ENCODE peak calls at places on chromosome 7, in nine cellular contexts. One of them, this sample, is unnamed.

GRCh38 chr7:154287370-154287769 is 235.2 kb downstream of the DPP6 start:
- DNase-seq in H54: no peak
- DNase-seq in GM20000: no peak
- DNase-seq in adipocyte: no peak
- DNase-seq in LoVo: no peak
- DNase-seq in ELR: no peak
- DNase-seq in COR-L47: no peak
- DNase-seq in A549: no peak
- DNase-seq in T follicular helper cell: no peak
- DNase-seq in this sample: no peak

GRCh38 chr7:149496642-149497391 is 792 bp downstream of the ZNF746 start:
- DNase-seq in H54: no peak
- DNase-seq in GM20000: peak
- DNase-seq in adipocyte: peak
- DNase-seq in LoVo: peak
- DNase-seq in ELR: peak
- DNase-seq in COR-L47: peak
- DNase-seq in A549: peak
- DNase-seq in T follicular helper cell: peak
- DNase-seq in this sample: peak

GRCh38 chr7:116565981-116566380 is 41.1 kb downstream of the CAV1 start:
- DNase-seq in H54: no peak
- DNase-seq in GM20000: no peak
- DNase-seq in adipocyte: no peak
- DNase-seq in LoVo: no peak
- DNase-seq in ELR: no peak
- DNase-seq in COR-L47: no peak
- DNase-seq in A549: no peak
- DNase-seq in T follicular helper cell: no peak
- DNase-seq in this sample: no peak

GRCh38 chr7:70043139-70043538 is 444.9 kb downstream of the AUTS2 start:
- DNase-seq in H54: no peak
- DNase-seq in GM20000: no peak
- DNase-seq in adipocyte: no peak
- DNase-seq in LoVo: no peak
- DNase-seq in ELR: no peak
- DNase-seq in COR-L47: no peak
- DNase-seq in A549: no peak
- DNase-seq in T follicular helper cell: no peak
- DNase-seq in this sample: no peak

GRCh38 chr7:158161194-158161593 is 426.4 kb downstream of the PTPRN2 start:
- DNase-seq in H54: no peak
- DNase-seq in GM20000: no peak
- DNase-seq in adipocyte: no peak
- DNase-seq in LoVo: no peak
- DNase-seq in ELR: no peak
- DNase-seq in COR-L47: peak
- DNase-seq in A549: no peak
- DNase-seq in T follicular helper cell: no peak
- DNase-seq in this sample: peak

GRCh38 chr7:90155206-90155605 is 937 bp downstream of the STEAP1 start:
- DNase-seq in H54: no peak
- DNase-seq in GM20000: no peak
- DNase-seq in adipocyte: peak
- DNase-seq in LoVo: no peak
- DNase-seq in ELR: no peak
- DNase-seq in COR-L47: no peak
- DNase-seq in A549: no peak
- DNase-seq in T follicular helper cell: no peak
- DNase-seq in this sample: no peak

GRCh38 chr7:93307131-93307660 is 75.0 kb downstream of the VPS50 start:
- DNase-seq in H54: no peak
- DNase-seq in GM20000: no peak
- DNase-seq in adipocyte: peak
- DNase-seq in LoVo: no peak
- DNase-seq in ELR: peak
- DNase-seq in COR-L47: no peak
- DNase-seq in A549: peak
- DNase-seq in T follicular helper cell: no peak
- DNase-seq in this sample: no peak

GRCh38 chr7:101671783-101672356 is 42.8 kb upstream of the MYL10 start:
- DNase-seq in H54: no peak
- DNase-seq in GM20000: no peak
- DNase-seq in adipocyte: peak
- DNase-seq in LoVo: no peak
- DNase-seq in ELR: no peak
- DNase-seq in COR-L47: no peak
- DNase-seq in A549: no peak
- DNase-seq in T follicular helper cell: no peak
- DNase-seq in this sample: no peak

GRCh38 chr7:371779-372545 is 82.0 kb downstream of the FOXL3 start:
- DNase-seq in H54: peak
- DNase-seq in GM20000: no peak
- DNase-seq in adipocyte: no peak
- DNase-seq in LoVo: no peak
- DNase-seq in ELR: peak
- DNase-seq in COR-L47: no peak
- DNase-seq in A549: peak
- DNase-seq in T follicular helper cell: no peak
- DNase-seq in this sample: no peak

GRCh38 chr7:82362129-82362528 is 81.4 kb downstream of the CACNA2D1 start:
- DNase-seq in H54: no peak
- DNase-seq in GM20000: no peak
- DNase-seq in adipocyte: peak
- DNase-seq in LoVo: no peak
- DNase-seq in ELR: peak
- DNase-seq in COR-L47: no peak
- DNase-seq in A549: no peak
- DNase-seq in T follicular helper cell: no peak
- DNase-seq in this sample: no peak

GRCh38 chr7:113217314-113217713 is 99.0 kb upstream of the SMIM30 start:
- DNase-seq in H54: no peak
- DNase-seq in GM20000: no peak
- DNase-seq in adipocyte: no peak
- DNase-seq in LoVo: no peak
- DNase-seq in ELR: no peak
- DNase-seq in COR-L47: peak
- DNase-seq in A549: no peak
- DNase-seq in T follicular helper cell: no peak
- DNase-seq in this sample: no peak

GRCh38 chr7:44700322-44700721 is 48.3 kb upstream of the ZMIZ2 start:
- DNase-seq in H54: no peak
- DNase-seq in GM20000: no peak
- DNase-seq in adipocyte: no peak
- DNase-seq in LoVo: no peak
- DNase-seq in ELR: no peak
- DNase-seq in COR-L47: no peak
- DNase-seq in A549: no peak
- DNase-seq in T follicular helper cell: no peak
- DNase-seq in this sample: peak

GRCh38 chr7:129771928-129772479 is 160.5 kb downstream of the NRF1 start:
- DNase-seq in H54: no peak
- DNase-seq in GM20000: no peak
- DNase-seq in adipocyte: no peak
- DNase-seq in LoVo: no peak
- DNase-seq in ELR: no peak
- DNase-seq in COR-L47: no peak
- DNase-seq in A549: no peak
- DNase-seq in T follicular helper cell: no peak
- DNase-seq in this sample: no peak

GRCh38 chr7:10537764-10538163 is 435.9 kb upstream of the PHF14 start:
- DNase-seq in H54: no peak
- DNase-seq in GM20000: no peak
- DNase-seq in adipocyte: no peak
- DNase-seq in LoVo: no peak
- DNase-seq in ELR: no peak
- DNase-seq in COR-L47: no peak
- DNase-seq in A549: no peak
- DNase-seq in T follicular helper cell: no peak
- DNase-seq in this sample: no peak

GRCh38 chr7:128869138-128869943 is 6.7 kb downstream of the ATP6V1F start:
- DNase-seq in H54: no peak
- DNase-seq in GM20000: peak
- DNase-seq in adipocyte: peak
- DNase-seq in LoVo: peak
- DNase-seq in ELR: peak
- DNase-seq in COR-L47: peak
- DNase-seq in A549: peak
- DNase-seq in T follicular helper cell: peak
- DNase-seq in this sample: peak

GRCh38 chr7:115097175-115097671 is 175.3 kb downstream of the MDFIC start:
- DNase-seq in H54: no peak
- DNase-seq in GM20000: peak
- DNase-seq in adipocyte: peak
- DNase-seq in LoVo: peak
- DNase-seq in ELR: peak
- DNase-seq in COR-L47: no peak
- DNase-seq in A549: no peak
- DNase-seq in T follicular helper cell: no peak
- DNase-seq in this sample: no peak

GRCh38 chr7:158614695-158615094 is 27.1 kb upstream of the PTPRN2 start:
- DNase-seq in H54: no peak
- DNase-seq in GM20000: no peak
- DNase-seq in adipocyte: peak
- DNase-seq in LoVo: no peak
- DNase-seq in ELR: peak
- DNase-seq in COR-L47: no peak
- DNase-seq in A549: no peak
- DNase-seq in T follicular helper cell: no peak
- DNase-seq in this sample: no peak

GRCh38 chr7:74092964-74093339 is 9.3 kb downstream of the LIMK1 start:
- DNase-seq in H54: no peak
- DNase-seq in GM20000: peak
- DNase-seq in adipocyte: no peak
- DNase-seq in LoVo: no peak
- DNase-seq in ELR: no peak
- DNase-seq in COR-L47: peak
- DNase-seq in A549: no peak
- DNase-seq in T follicular helper cell: no peak
- DNase-seq in this sample: no peak

GRCh38 chr7:147775564-147775963 is 815.0 kb upstream of the C7orf33 start:
- DNase-seq in H54: no peak
- DNase-seq in GM20000: no peak
- DNase-seq in adipocyte: peak
- DNase-seq in LoVo: no peak
- DNase-seq in ELR: no peak
- DNase-seq in COR-L47: no peak
- DNase-seq in A549: no peak
- DNase-seq in T follicular helper cell: no peak
- DNase-seq in this sample: peak

GRCh38 chr7:158017226-158018060 is 570.2 kb downstream of the PTPRN2 start:
- DNase-seq in H54: no peak
- DNase-seq in GM20000: no peak
- DNase-seq in adipocyte: no peak
- DNase-seq in LoVo: no peak
- DNase-seq in ELR: no peak
- DNase-seq in COR-L47: peak
- DNase-seq in A549: no peak
- DNase-seq in T follicular helper cell: no peak
- DNase-seq in this sample: peak

GRCh38 chr7:29102554-29103151 is 43.7 kb downstream of the CPVL start:
- DNase-seq in H54: peak
- DNase-seq in GM20000: peak
- DNase-seq in adipocyte: peak
- DNase-seq in LoVo: peak
- DNase-seq in ELR: peak
- DNase-seq in COR-L47: peak
- DNase-seq in A549: peak
- DNase-seq in T follicular helper cell: no peak
- DNase-seq in this sample: peak

GRCh38 chr7:12757443-12757842 is 70.0 kb downstream of the ARL4A start:
- DNase-seq in H54: peak
- DNase-seq in GM20000: no peak
- DNase-seq in adipocyte: peak
- DNase-seq in LoVo: no peak
- DNase-seq in ELR: peak
- DNase-seq in COR-L47: no peak
- DNase-seq in A549: peak
- DNase-seq in T follicular helper cell: no peak
- DNase-seq in this sample: no peak

GRCh38 chr7:100965723-100966541 is 3.4 kb upstream of the MUC12 start:
- DNase-seq in H54: peak
- DNase-seq in GM20000: peak
- DNase-seq in adipocyte: peak
- DNase-seq in LoVo: peak
- DNase-seq in ELR: peak
- DNase-seq in COR-L47: no peak
- DNase-seq in A549: peak
- DNase-seq in T follicular helper cell: peak
- DNase-seq in this sample: no peak

GRCh38 chr7:95430864-95431263 is 4.0 kb downstream of the PON2 start:
- DNase-seq in H54: no peak
- DNase-seq in GM20000: no peak
- DNase-seq in adipocyte: no peak
- DNase-seq in LoVo: peak
- DNase-seq in ELR: peak
- DNase-seq in COR-L47: no peak
- DNase-seq in A549: peak
- DNase-seq in T follicular helper cell: no peak
- DNase-seq in this sample: no peak

GRCh38 chr7:151179287-151179860 is 7.7 kb downstream of the ASB10 start:
- DNase-seq in H54: no peak
- DNase-seq in GM20000: no peak
- DNase-seq in adipocyte: no peak
- DNase-seq in LoVo: no peak
- DNase-seq in ELR: no peak
- DNase-seq in COR-L47: no peak
- DNase-seq in A549: no peak
- DNase-seq in T follicular helper cell: no peak
- DNase-seq in this sample: no peak

GRCh38 chr7:71484381-71484780 is 352.4 kb downstream of the GALNT17 start:
- DNase-seq in H54: no peak
- DNase-seq in GM20000: no peak
- DNase-seq in adipocyte: no peak
- DNase-seq in LoVo: no peak
- DNase-seq in ELR: no peak
- DNase-seq in COR-L47: no peak
- DNase-seq in A549: no peak
- DNase-seq in T follicular helper cell: no peak
- DNase-seq in this sample: no peak

GRCh38 chr7:116399808-116400207 is 99.7 kb upstream of the CAV2 start:
- DNase-seq in H54: peak
- DNase-seq in GM20000: no peak
- DNase-seq in adipocyte: peak
- DNase-seq in LoVo: peak
- DNase-seq in ELR: peak
- DNase-seq in COR-L47: no peak
- DNase-seq in A549: no peak
- DNase-seq in T follicular helper cell: no peak
- DNase-seq in this sample: no peak

GRCh38 chr7:378551-379455 is 88.8 kb downstream of the FOXL3 start:
- DNase-seq in H54: no peak
- DNase-seq in GM20000: peak
- DNase-seq in adipocyte: no peak
- DNase-seq in LoVo: no peak
- DNase-seq in ELR: no peak
- DNase-seq in COR-L47: no peak
- DNase-seq in A549: no peak
- DNase-seq in T follicular helper cell: no peak
- DNase-seq in this sample: no peak

GRCh38 chr7:34165927-34166550 is 260.7 kb downstream of the BMPER start:
- DNase-seq in H54: peak
- DNase-seq in GM20000: peak
- DNase-seq in adipocyte: peak
- DNase-seq in LoVo: no peak
- DNase-seq in ELR: peak
- DNase-seq in COR-L47: no peak
- DNase-seq in A549: peak
- DNase-seq in T follicular helper cell: no peak
- DNase-seq in this sample: peak

GRCh38 chr7:121913947-121914346 is 41.0 kb downstream of the PTPRZ1 start:
- DNase-seq in H54: no peak
- DNase-seq in GM20000: no peak
- DNase-seq in adipocyte: no peak
- DNase-seq in LoVo: no peak
- DNase-seq in ELR: no peak
- DNase-seq in COR-L47: no peak
- DNase-seq in A549: no peak
- DNase-seq in T follicular helper cell: no peak
- DNase-seq in this sample: no peak

GRCh38 chr7:767580-767940 is 40.5 kb upstream of the PRKAR1B start:
- DNase-seq in H54: no peak
- DNase-seq in GM20000: no peak
- DNase-seq in adipocyte: no peak
- DNase-seq in LoVo: no peak
- DNase-seq in ELR: no peak
- DNase-seq in COR-L47: peak
- DNase-seq in A549: no peak
- DNase-seq in T follicular helper cell: no peak
- DNase-seq in this sample: no peak

This sample was measured in NCI-H146.